ENCODE peak calls at places on chromosome 6, in five cellular contexts. One of them, this sample, is unnamed.

GRCh38 chr6:147223751-147224150 is 19.5 kb downstream of the STXBP5 start:
- DNase-seq in NB4: no peak
- DNase-seq in ovary: no peak
- DNase-seq in CD4-positive, alpha-beta T cell: no peak
- DNase-seq in HTR-8/SVneo: no peak
- DNase-seq in this sample: no peak

GRCh38 chr6:20328266-20328946 is 73.3 kb upstream of the E2F3 start:
- DNase-seq in NB4: no peak
- DNase-seq in CD4-positive, alpha-beta T cell: no peak
- DNase-seq in HTR-8/SVneo: no peak
- DNase-seq in ovary: no peak
- DNase-seq in this sample: no peak

GRCh38 chr6:74277749-74278148 is 581.7 kb downstream of the CD109 start:
- DNase-seq in CD4-positive, alpha-beta T cell: no peak
- DNase-seq in HTR-8/SVneo: no peak
- DNase-seq in ovary: no peak
- DNase-seq in NB4: no peak
- DNase-seq in this sample: peak

GRCh38 chr6:138590796-138591709 is 91.8 kb upstream of the NHSL1 start:
- DNase-seq in CD4-positive, alpha-beta T cell: peak
- DNase-seq in NB4: peak
- DNase-seq in ovary: peak
- DNase-seq in HTR-8/SVneo: peak
- DNase-seq in this sample: peak

GRCh38 chr6:132333639-132334516 is 67.4 kb downstream of the MOXD1 start:
- DNase-seq in CD4-positive, alpha-beta T cell: no peak
- DNase-seq in ovary: no peak
- DNase-seq in NB4: no peak
- DNase-seq in HTR-8/SVneo: peak
- DNase-seq in this sample: peak

GRCh38 chr6:154981071-154981373 is 14.1 kb upstream of the TIAM2 start:
- DNase-seq in ovary: no peak
- DNase-seq in NB4: no peak
- DNase-seq in CD4-positive, alpha-beta T cell: no peak
- DNase-seq in HTR-8/SVneo: no peak
- DNase-seq in this sample: no peak

GRCh38 chr6:31680841-31681671 is at the start of gene LY6G5C:
- DNase-seq in NB4: peak
- DNase-seq in ovary: peak
- DNase-seq in CD4-positive, alpha-beta T cell: peak
- DNase-seq in HTR-8/SVneo: peak
- DNase-seq in this sample: peak

GRCh38 chr6:158807515-158808441 is 11.4 kb downstream of the EZR start:
- DNase-seq in NB4: no peak
- DNase-seq in HTR-8/SVneo: no peak
- DNase-seq in ovary: no peak
- DNase-seq in CD4-positive, alpha-beta T cell: no peak
- DNase-seq in this sample: no peak

GRCh38 chr6:121533321-121533841 is 97.9 kb downstream of the GJA1 start:
- DNase-seq in NB4: no peak
- DNase-seq in CD4-positive, alpha-beta T cell: no peak
- DNase-seq in HTR-8/SVneo: no peak
- DNase-seq in ovary: no peak
- DNase-seq in this sample: no peak

GRCh38 chr6:91569071-91569470 is 982.2 kb upstream of the MAP3K7 start:
- DNase-seq in NB4: no peak
- DNase-seq in ovary: no peak
- DNase-seq in CD4-positive, alpha-beta T cell: no peak
- DNase-seq in HTR-8/SVneo: no peak
- DNase-seq in this sample: no peak

GRCh38 chr6:140043762-140044378 is 669.4 kb upstream of the CITED2 start:
- DNase-seq in NB4: peak
- DNase-seq in CD4-positive, alpha-beta T cell: no peak
- DNase-seq in ovary: no peak
- DNase-seq in HTR-8/SVneo: no peak
- DNase-seq in this sample: no peak

GRCh38 chr6:149264629-149265028 is 52.9 kb upstream of the TAB2 start:
- DNase-seq in CD4-positive, alpha-beta T cell: peak
- DNase-seq in NB4: no peak
- DNase-seq in HTR-8/SVneo: no peak
- DNase-seq in ovary: no peak
- DNase-seq in this sample: no peak

GRCh38 chr6:36099872-36100483 is 30.3 kb upstream of the MAPK13 start:
- DNase-seq in ovary: no peak
- DNase-seq in CD4-positive, alpha-beta T cell: no peak
- DNase-seq in NB4: no peak
- DNase-seq in HTR-8/SVneo: no peak
- DNase-seq in this sample: peak

GRCh38 chr6:4928426-4928825 is 75.4 kb downstream of the RPP40 start:
- DNase-seq in HTR-8/SVneo: no peak
- DNase-seq in NB4: peak
- DNase-seq in ovary: no peak
- DNase-seq in CD4-positive, alpha-beta T cell: no peak
- DNase-seq in this sample: no peak

GRCh38 chr6:16249971-16250370 is 11.6 kb downstream of the GMPR start:
- DNase-seq in NB4: no peak
- DNase-seq in HTR-8/SVneo: no peak
- DNase-seq in CD4-positive, alpha-beta T cell: no peak
- DNase-seq in ovary: no peak
- DNase-seq in this sample: no peak

GRCh38 chr6:157063176-157063934 is 260.0 kb downstream of the TMEM242 start:
- DNase-seq in CD4-positive, alpha-beta T cell: no peak
- DNase-seq in ovary: no peak
- DNase-seq in HTR-8/SVneo: no peak
- DNase-seq in NB4: no peak
- DNase-seq in this sample: no peak